ENCODE peak calls at places on chromosomes 13 and 19, in six cellular contexts. O is LHCN-M2, N is tibial artery, Q is NCI-H1930, C is neural crest cell, P is HEK293T. J is an unnamed sample.

GRCh38 chr19:46719629-46720515 is 3.0 kb upstream of the PRKD2 start:
- DNase-seq in O (no peak), P (no peak), C (no peak), N (no peak), Q (no peak), J (no peak)

GRCh38 chr13:26855921-26856320 is 95.3 kb upstream of the GPR12 start:
- DNase-seq in C (no peak), Q (no peak), O (no peak), P (no peak), N (no peak), J (no peak)

GRCh38 chr13:99941911-99942310 is 29.7 kb downstream of the ZIC5 start:
- DNase-seq in C (no peak), Q (no peak), O (no peak), P (no peak), N (no peak), J (no peak)

GRCh38 chr19:1213391-1214286 is 8.1 kb downstream of the STK11 start:
- DNase-seq in P (no peak), C (no peak), N (peak; percentile 72), O (no peak), Q (no peak), J (peak; percentile 74)

GRCh38 chr13:40344270-40345148 is 321.9 kb downstream of the FOXO1 start:
- DNase-seq in P (no peak), N (no peak), O (peak; percentile 31), C (no peak), Q (no peak), J (no peak)

GRCh38 chr13:100667894-100668293 is 6.7 kb downstream of the TMTC4 start:
- DNase-seq in N (no peak), Q (no peak), C (no peak), O (no peak), P (no peak), J (no peak)

GRCh38 chr19:46704379-46705076 is 12.4 kb downstream of the PRKD2 start:
- DNase-seq in C (peak; percentile 83), P (peak; percentile 86), O (peak; percentile 39), Q (peak; percentile 56), N (peak; percentile 71), J (peak; percentile 75)

GRCh38 chr19:38674388-38675133 is 27.1 kb downstream of the ACTN4 start:
- DNase-seq in C (no peak), P (no peak), Q (no peak), N (no peak), O (peak; percentile 98), J (no peak)

GRCh38 chr13:44078806-44079378 is 199.2 kb downstream of the LACC1 start:
- DNase-seq in N (no peak), O (no peak), Q (no peak), P (no peak), C (no peak), J (no peak)

GRCh38 chr19:45784096-45784495 is 1.8 kb upstream of the DMPK start:
- DNase-seq in N (no peak), C (no peak), O (no peak), P (no peak), Q (no peak), J (no peak)

GRCh38 chr19:50550594-50550966 is 17.7 kb downstream of the LRRC4B start:
- DNase-seq in N (no peak), P (no peak), O (no peak), Q (no peak), C (no peak), J (no peak)

GRCh38 chr13:79581870-79582315 is 100.9 kb downstream of the NDFIP2 start:
- DNase-seq in N (no peak), P (no peak), Q (no peak), C (no peak), O (peak; percentile 84), J (peak; percentile 61)

GRCh38 chr13:31927219-31927653 is 104.3 kb upstream of the FRY start:
- DNase-seq in Q (peak; percentile 72), C (no peak), N (no peak), P (no peak), O (no peak), J (no peak)

GRCh38 chr19:5534787-5535586 is 32.8 kb downstream of the TINCR start:
- DNase-seq in P (peak; percentile 66), O (no peak), Q (no peak), C (peak; percentile 52), N (no peak), J (no peak)

GRCh38 chr19:47122359-47123335 is 8.0 kb upstream of the SAE1 start:
- DNase-seq in Q (no peak), N (no peak), C (no peak), O (peak; percentile 72), P (no peak), J (no peak)

GRCh38 chr19:4575267-4575793 is 15.8 kb upstream of the SEMA6B start:
- DNase-seq in N (peak; percentile 28), C (peak; percentile 47), Q (no peak), P (peak; percentile 44), O (peak; percentile 97), J (peak; percentile 71)

GRCh38 chr13:98761126-98761978 is 8.9 kb upstream of the SLC15A1 start:
- DNase-seq in Q (no peak), P (no peak), N (no peak), O (peak; percentile 39), C (no peak), J (no peak)

GRCh38 chr19:2287585-2287984 is 5.6 kb upstream of the PEAK3 start:
- DNase-seq in O (no peak), N (no peak), Q (no peak), P (no peak), C (no peak), J (no peak)

GRCh38 chr19:9538183-9539058 is at the start of gene ZNF426:
- DNase-seq in P (peak; percentile 69), C (peak; percentile 76), Q (peak; percentile 68), O (peak; percentile 89), N (peak; percentile 73), J (peak; percentile 89)

GRCh38 chr13:97640236-97640635 is 206.3 kb downstream of the RAP2A start:
- DNase-seq in P (no peak), Q (no peak), C (no peak), O (no peak), N (no peak), J (no peak)

GRCh38 chr13:103539265-103539664 is 473.0 kb upstream of the SLC10A2 start:
- DNase-seq in C (peak; percentile 9), Q (no peak), P (peak; percentile 4), O (no peak), N (no peak), J (no peak)

GRCh38 chr19:15194938-15195337 is 5.9 kb downstream of the NOTCH3 start:
- DNase-seq in P (no peak), O (peak; percentile 55), N (peak; percentile 50), Q (no peak), C (no peak), J (no peak)

GRCh38 chr13:48532146-48532472 is 771 bp downstream of the RCBTB2 start:
- DNase-seq in C (no peak), O (no peak), Q (peak; percentile 55), N (no peak), P (no peak), J (peak; percentile 67)

GRCh38 chr13:50131998-50132936 is 117.0 kb downstream of the KCNRG start:
- DNase-seq in C (no peak), N (no peak), Q (no peak), O (no peak), P (no peak), J (no peak)

J was measured in right atrium auricular region.